ENCODE peak calls at places on chromosomes 4 and X, in six cellular contexts. K is Calu3, J is HFFc6, C is neural progenitor cell, H is bronchial epithelial cell, O is lower leg skin. F is an unnamed sample.

GRCh38 chrX:96373047-96373355 is 311.6 kb upstream of the DIAPH2 start:
- DNase-seq in K (no peak), J (no peak), C (no peak), H (no peak), O (no peak), F (no peak)

GRCh38 chr4:65921180-65921579 is 250.9 kb upstream of the EPHA5 start:
- DNase-seq in K (no peak), J (no peak), C (no peak), H (no peak), O (no peak), F (no peak)

GRCh38 chrX:150227321-150227860 is 135.7 kb upstream of the MAMLD1 start:
- DNase-seq in K (no peak), J (no peak), C (no peak), H (no peak), O (peak; percentile 36), F (no peak)

GRCh38 chrX:103666202-103667107 is 20.0 kb downstream of the MORF4L2 start:
- DNase-seq in K (no peak), J (no peak), C (no peak), H (peak; percentile 45), O (no peak), F (no peak)

GRCh38 chr4:186285147-186285546 is 19.2 kb downstream of the F11 start:
- DNase-seq in K (no peak), J (no peak), C (no peak), H (no peak), O (no peak), F (no peak)

GRCh38 chrX:66030505-66031317 is 9.2 kb downstream of the VSIG4 start:
- DNase-seq in K (no peak), J (peak; percentile 0), C (peak; percentile 47), H (peak; percentile 13), O (no peak), F (no peak)

GRCh38 chr4:1310796-1311715 is 21.4 kb downstream of the MAEA start:
- DNase-seq in K (no peak), J (no peak), C (no peak), H (no peak), O (no peak), F (no peak)

GRCh38 chrX:14050704-14051103 is 21.0 kb upstream of the GEMIN8 start:
- DNase-seq in K (no peak), J (no peak), C (no peak), H (no peak), O (no peak), F (no peak)

GRCh38 chr4:67725132-67725531 is 24.2 kb upstream of the UBA6 start:
- DNase-seq in K (no peak), J (no peak), C (no peak), H (peak; percentile 96), O (no peak), F (no peak)

GRCh38 chr4:126097155-126097554 is 782.4 kb downstream of the FAT4 start:
- DNase-seq in K (no peak), J (no peak), C (no peak), H (no peak), O (no peak), F (no peak)

GRCh38 chr4:40264995-40265909 is 68.4 kb downstream of the RHOH start:
- DNase-seq in K (no peak), J (no peak), C (peak; percentile 15), H (no peak), O (no peak), F (peak; percentile 68)

GRCh38 chrX:7926914-7927258 is 327 bp downstream of the PNPLA4 start:
- DNase-seq in K (no peak), J (no peak), C (no peak), H (no peak), O (no peak), F (no peak)

GRCh38 chrX:65093658-65094057 is 117.4 kb upstream of the ZC4H2 start:
- DNase-seq in K (no peak), J (no peak), C (no peak), H (no peak), O (no peak), F (no peak)

GRCh38 chr4:22532117-22532516 is 16.3 kb upstream of the ADGRA3 start:
- DNase-seq in K (no peak), J (no peak), C (no peak), H (no peak), O (no peak), F (no peak)

GRCh38 chr4:82043081-82043808 is 330.5 kb downstream of the HNRNPD start:
- DNase-seq in K (peak; percentile 62), J (no peak), C (peak; percentile 23), H (peak; percentile 31), O (no peak), F (no peak)

GRCh38 chrX:68090266-68090665 is 343.0 kb downstream of the OPHN1 start:
- DNase-seq in K (no peak), J (no peak), C (no peak), H (no peak), O (no peak), F (no peak)
- TF ChIP-seq CTCF in K (no peak), J (peak; percentile 32), C (peak; percentile 19), H (no peak), O (no peak), F (no peak)

DNA sequence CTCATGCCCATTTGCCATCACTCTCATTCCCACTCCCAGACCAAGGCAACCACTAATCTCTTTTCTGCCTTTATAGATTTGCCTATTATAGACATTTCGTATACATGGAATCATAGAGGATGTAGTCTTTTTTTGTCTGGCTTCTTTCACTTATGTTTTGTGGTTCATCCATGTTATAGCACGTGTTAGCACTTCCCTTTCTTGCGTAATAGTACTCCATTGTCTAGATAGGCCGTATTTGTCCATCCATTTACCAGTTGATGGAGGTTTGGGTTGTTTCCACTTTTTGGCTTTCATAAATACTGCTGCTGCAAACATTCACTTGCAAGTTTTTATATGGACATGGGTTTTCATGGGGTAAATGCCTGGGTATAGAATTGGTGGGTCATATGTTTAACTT is 48.4 kb downstream of the KIF4A start:
- DNase-seq in K (no peak), J (no peak), C (no peak), H (no peak), O (no peak), F (no peak)
- TF ChIP-seq CTCF in K (no peak), J (no peak), C (no peak), H (no peak), O (no peak), F (no peak)

GRCh38 chr4:70556856-70557255 is 35.2 kb upstream of the AMBN start:
- DNase-seq in K (no peak), J (no peak), C (no peak), H (peak; percentile 73), O (no peak), F (no peak)

GRCh38 chr4:70564033-70564432 is 28.0 kb upstream of the AMBN start:
- DNase-seq in K (no peak), J (no peak), C (no peak), H (no peak), O (no peak), F (no peak)

GRCh38 chr4:70559924-70560323 is 32.1 kb upstream of the AMBN start:
- DNase-seq in K (no peak), J (no peak), C (no peak), H (no peak), O (no peak), F (no peak)

DNA sequence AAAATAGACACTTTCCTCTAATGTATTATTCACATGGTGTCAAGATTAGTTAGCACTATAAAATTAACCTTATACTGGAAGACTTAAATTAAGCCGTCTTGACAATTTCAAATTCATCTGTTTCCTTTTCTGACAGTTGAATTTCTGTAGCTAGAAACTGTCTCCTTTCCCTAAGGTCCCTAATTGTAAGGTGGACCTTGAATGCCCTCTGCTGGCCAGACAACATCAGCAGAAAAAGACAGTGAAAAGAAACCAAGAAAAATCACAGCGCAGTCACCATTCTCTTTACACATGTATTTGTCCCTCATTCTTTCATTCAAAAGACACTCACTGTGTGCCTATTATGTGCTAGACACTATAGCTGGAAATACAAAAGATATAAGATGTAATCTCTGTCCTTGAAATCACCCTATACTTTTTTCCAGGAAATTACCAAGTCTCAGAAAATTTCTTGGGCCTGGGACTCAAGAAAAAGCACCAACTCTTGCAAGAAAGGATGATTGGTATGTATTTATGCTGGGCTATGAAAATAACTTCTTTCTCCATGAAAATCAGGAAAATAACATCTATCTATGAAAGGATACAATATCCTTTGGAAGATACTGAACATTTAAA is 32.7 kb upstream of the AMBN start:
- DNase-seq in K (peak; percentile 53), J (peak; percentile 32), C (peak; percentile 64), H (peak; percentile 50), O (no peak), F (no peak)
- TF ChIP-seq CTCF in K (peak; percentile 36), J (peak; percentile 85), C (peak; percentile 90), H (peak; percentile 67), O (no peak), F (peak; percentile 46)

GRCh38 chr4:7037425-7037824 is 5.7 kb upstream of the TADA2B start:
- DNase-seq in K (no peak), J (no peak), C (no peak), H (no peak), O (no peak), F (no peak)

GRCh38 chr4:7031526-7032449 is 11.4 kb upstream of the TADA2B start:
- DNase-seq in K (no peak), J (no peak), C (no peak), H (no peak), O (no peak), F (no peak)

GRCh38 chr4:7030856-7031255 is 12.3 kb upstream of the TADA2B start:
- DNase-seq in K (no peak), J (no peak), C (no peak), H (no peak), O (no peak), F (no peak)

GRCh38 chr4:7032591-7032990 is 10.6 kb upstream of the TADA2B start:
- DNase-seq in K (no peak), J (no peak), C (no peak), H (no peak), O (no peak), F (no peak)

GRCh38 chr4:7034262-7035081 is 8.7 kb upstream of the TADA2B start:
- DNase-seq in K (peak; percentile 56), J (peak; percentile 38), C (peak; percentile 19), H (peak; percentile 65), O (no peak), F (no peak)
- TF ChIP-seq CTCF in K (no peak), J (no peak), C (no peak), H (no peak), O (no peak), F (no peak)

DNA sequence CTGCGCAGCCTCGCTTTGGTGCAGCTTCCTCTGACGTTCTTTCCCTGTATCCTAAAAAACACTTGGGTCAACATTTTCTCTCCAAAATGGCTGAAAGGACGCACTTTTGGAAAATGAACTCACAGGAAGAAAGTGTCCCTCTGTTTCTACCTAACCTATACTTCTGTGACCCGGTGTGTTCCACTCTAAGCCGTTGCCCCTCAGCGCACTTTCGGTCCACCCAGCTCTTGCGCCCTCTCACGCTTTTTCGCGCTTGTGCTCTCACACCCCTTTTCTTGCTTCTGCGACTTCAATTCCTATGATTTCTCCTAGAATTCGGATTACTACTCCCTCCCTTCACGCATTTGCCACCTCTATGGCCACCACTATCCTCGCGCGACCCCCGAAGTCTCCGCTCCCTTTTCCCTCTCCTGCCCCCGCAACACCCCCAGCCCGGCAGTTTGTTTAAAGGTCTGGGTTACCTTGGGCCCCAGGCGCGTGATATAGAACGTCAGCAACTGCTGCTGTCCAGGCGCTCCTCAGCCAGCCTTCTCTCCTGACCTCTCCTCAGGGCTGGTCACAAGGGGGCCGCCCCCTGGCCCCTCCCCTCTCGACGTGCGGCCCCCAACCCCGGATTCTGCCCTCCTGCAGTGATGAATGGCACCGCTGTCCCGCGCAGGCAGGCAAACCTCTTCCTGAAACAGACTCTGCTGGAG is at the start of gene USP51:
- DNase-seq in K (peak; percentile 4), J (no peak), C (peak; percentile 72), H (peak; percentile 37), O (peak; percentile 85), F (no peak)
- TF ChIP-seq CTCF in K (no peak), J (peak; percentile 38), C (peak; percentile 9), H (no peak), O (no peak), F (no peak)